ENCODE peak calls at places on chromosomes 11 and 22, in four cellular contexts. V, H, O and D are unnamed samples.

GRCh38 chr11:16153951-16154350 is 202.4 kb downstream of the SOX6 start:
- DNase-seq in O (no peak), V (no peak), H (no peak), D (no peak)

GRCh38 chr11:93123351-93123898 is 74.4 kb downstream of the SLC36A4 start:
- DNase-seq in O (no peak), V (no peak), H (no peak), D (no peak)

GRCh38 chr22:23376256-23376655 is 195.9 kb downstream of the BCR start:
- DNase-seq in V (no peak), O (peak), H (no peak), D (peak)

GRCh38 chr11:43868852-43869567 is 11.6 kb upstream of the ALKBH3 start:
- DNase-seq in H (no peak), V (no peak), O (no peak), D (peak)

GRCh38 chr11:82398300-82398815 is 335.3 kb downstream of the FAM181B start:
- DNase-seq in H (no peak), V (no peak), O (no peak), D (no peak)

GRCh38 chr22:22111983-22112382 is 129.4 kb upstream of the TOP3B start:
- DNase-seq in H (no peak), O (no peak), V (no peak), D (no peak)

GRCh38 chr11:111269146-111269868 is 23.8 kb downstream of the POU2AF2 start:
- DNase-seq in H (no peak), O (no peak), V (no peak), D (no peak)

GRCh38 chr22:40036126-40036525 is 41.4 kb downstream of the FAM83F start:
- DNase-seq in O (no peak), H (no peak), V (no peak), D (no peak)

GRCh38 chr22:30947821-30948454 is 20.6 kb downstream of the MORC2 start:
- DNase-seq in O (no peak), V (no peak), H (no peak), D (peak)

GRCh38 chr11:27921472-27921871 is 186.5 kb downstream of the KIF18A start:
- DNase-seq in V (no peak), O (no peak), H (no peak), D (no peak)

GRCh38 chr22:35582861-35583670 is 34.1 kb downstream of the MB start:
- DNase-seq in H (peak), O (no peak), V (peak), D (peak)

GRCh38 chr11:94604496-94604895 is 37.3 kb downstream of the PIWIL4 start:
- DNase-seq in H (no peak), V (no peak), O (no peak), D (peak)

GRCh38 chr11:113184498-113184897 is 129.9 kb upstream of the TTC12 start:
- DNase-seq in V (no peak), O (no peak), H (no peak), D (peak)

GRCh38 chr11:129937592-129938238 is 42.3 kb upstream of the NFRKB start:
- DNase-seq in O (no peak), V (no peak), H (no peak), D (no peak)

GRCh38 chr11:2516276-2517015 is 71.6 kb downstream of the KCNQ1 start:
- DNase-seq in V (peak), O (peak), H (peak), D (no peak)

GRCh38 chr11:128174465-128175101 is 412.8 kb downstream of the ETS1 start:
- DNase-seq in H (no peak), O (no peak), V (no peak), D (peak)

GRCh38 chr11:58832246-58832645 is 12.3 kb downstream of the GLYATL2 start:
- DNase-seq in V (no peak), H (no peak), O (no peak), D (no peak)

GRCh38 chr11:8092587-8093424 is 11.8 kb downstream of the TUB start:
- DNase-seq in V (no peak), O (peak), H (no peak), D (peak)

GRCh38 chr11:128745296-128746183 is 51.7 kb downstream of the FLI1 start:
- DNase-seq in H (no peak), V (no peak), O (no peak), D (peak)

GRCh38 chr11:108551653-108552462 is 41.7 kb downstream of the EXPH5 start:
- DNase-seq in V (no peak), O (no peak), H (no peak), D (no peak)